ENCODE peak calls at places on chromosome 9, in five cellular contexts. E, Y, B, R and O are unnamed samples.

GRCh38 chr9:85246566-85246965 is 495.2 kb downstream of the AGTPBP1 start:
- DNase-seq in E (no peak), Y (no peak), B (no peak), R (no peak), O (no peak)

GRCh38 chr9:69134412-69134811 is 39.7 kb upstream of the TJP2 start:
- DNase-seq in B (no peak), E (no peak), Y (no peak), R (no peak), O (no peak)

GRCh38 chr9:22156586-22156985 is 147.5 kb upstream of the CDKN2B start:
- DNase-seq in E (no peak), B (no peak), R (no peak), Y (no peak), O (no peak)

GRCh38 chr9:129776938-129777768 is 24.3 kb upstream of the PTGES start:
- DNase-seq in B (peak; percentile 38), E (peak; percentile 97), R (peak; percentile 35), Y (no peak), O (peak; percentile 98)

GRCh38 chr9:13429271-13429670 is 149.8 kb upstream of the MPDZ start:
- DNase-seq in Y (no peak), E (no peak), B (no peak), R (no peak), O (no peak)

GRCh38 chr9:33025572-33026347 is 687 bp downstream of the DNAJA1 start:
- DNase-seq in B (peak; percentile 76), E (peak; percentile 68), Y (peak; percentile 79), R (peak; percentile 79), O (peak; percentile 84)

GRCh38 chr9:89748020-89748670 is 143.3 kb downstream of the GADD45G start:
- DNase-seq in E (no peak), Y (no peak), B (no peak), R (no peak), O (no peak)

GRCh38 chr9:79176298-79176697 is 395.5 kb upstream of the TLE4 start:
- DNase-seq in R (no peak), Y (no peak), E (no peak), B (no peak), O (no peak)

GRCh38 chr9:2623046-2623865 is 1.7 kb downstream of the VLDLR start:
- DNase-seq in B (no peak), R (no peak), Y (no peak), E (no peak), O (peak; percentile 89)

GRCh38 chr9:98980291-98980690 is 36.6 kb downstream of the COL15A1 start:
- DNase-seq in B (no peak), R (no peak), Y (no peak), E (no peak), O (no peak)

GRCh38 chr9:98978231-98978681 is 34.5 kb downstream of the COL15A1 start:
- DNase-seq in Y (no peak), B (no peak), E (no peak), R (no peak), O (no peak)

GRCh38 chr9:98985596-98985995 is 41.9 kb downstream of the COL15A1 start:
- DNase-seq in Y (no peak), B (no peak), E (no peak), R (no peak), O (peak; percentile 40)

GRCh38 chr9:98986866-98987653 is 43.4 kb downstream of the COL15A1 start:
- DNase-seq in B (no peak), R (no peak), E (no peak), Y (no peak), O (peak; percentile 75)

DNA sequence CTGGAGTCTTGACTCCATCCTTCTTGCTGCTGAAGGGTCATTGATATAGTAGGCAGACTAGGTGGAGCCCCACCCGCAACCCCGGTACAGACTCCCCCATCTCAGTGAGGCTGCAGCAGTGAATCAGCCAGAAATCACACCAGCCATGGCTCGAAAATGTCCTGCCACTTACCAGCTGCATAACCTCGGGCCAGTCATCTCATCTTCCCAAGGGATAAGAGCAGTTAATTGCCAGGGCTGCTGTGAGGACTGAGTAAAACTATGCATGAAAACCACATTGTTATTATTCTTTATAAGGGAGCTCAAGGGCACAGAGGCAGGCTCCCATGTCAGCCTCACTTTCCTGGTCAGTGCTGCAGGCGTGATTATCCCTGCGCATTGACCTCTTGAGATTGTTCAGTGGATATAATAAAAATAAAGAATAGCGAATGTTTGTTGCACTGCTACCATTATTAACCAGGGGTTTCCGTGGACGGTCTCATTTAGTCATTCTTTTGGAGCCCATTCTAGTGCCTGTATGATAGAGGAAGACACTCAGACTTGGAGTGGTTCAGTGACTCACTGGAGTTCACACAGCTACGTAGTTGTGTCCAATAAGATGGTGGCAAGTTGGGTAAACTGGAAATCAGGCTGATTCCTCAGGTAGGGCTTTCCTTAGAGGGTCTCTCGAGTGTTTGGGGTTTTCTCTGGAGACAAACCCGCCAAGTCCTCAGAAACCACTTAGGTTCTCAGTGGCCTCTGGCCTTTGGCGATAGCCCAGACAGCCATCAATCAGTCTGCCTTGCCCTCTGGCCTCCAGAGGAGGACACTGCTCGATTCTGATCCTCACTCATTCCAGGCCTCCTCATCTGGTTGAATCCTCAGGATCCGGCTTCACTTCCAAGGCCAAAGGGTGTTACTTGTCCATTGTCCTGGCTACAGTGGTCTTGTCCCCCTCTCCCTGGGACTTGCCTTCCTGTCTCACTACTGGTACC is 39.9 kb downstream of the COL15A1 start:
- DNase-seq in Y (no peak), E (no peak), R (no peak), B (no peak), O (peak; percentile 64)
- H3K4me3 ChIP-seq in Y (no peak overlapping the region), E (no peak overlapping the region), R (no peak overlapping the region), B (no peak overlapping the region), O (no peak overlapping the region)

DNA sequence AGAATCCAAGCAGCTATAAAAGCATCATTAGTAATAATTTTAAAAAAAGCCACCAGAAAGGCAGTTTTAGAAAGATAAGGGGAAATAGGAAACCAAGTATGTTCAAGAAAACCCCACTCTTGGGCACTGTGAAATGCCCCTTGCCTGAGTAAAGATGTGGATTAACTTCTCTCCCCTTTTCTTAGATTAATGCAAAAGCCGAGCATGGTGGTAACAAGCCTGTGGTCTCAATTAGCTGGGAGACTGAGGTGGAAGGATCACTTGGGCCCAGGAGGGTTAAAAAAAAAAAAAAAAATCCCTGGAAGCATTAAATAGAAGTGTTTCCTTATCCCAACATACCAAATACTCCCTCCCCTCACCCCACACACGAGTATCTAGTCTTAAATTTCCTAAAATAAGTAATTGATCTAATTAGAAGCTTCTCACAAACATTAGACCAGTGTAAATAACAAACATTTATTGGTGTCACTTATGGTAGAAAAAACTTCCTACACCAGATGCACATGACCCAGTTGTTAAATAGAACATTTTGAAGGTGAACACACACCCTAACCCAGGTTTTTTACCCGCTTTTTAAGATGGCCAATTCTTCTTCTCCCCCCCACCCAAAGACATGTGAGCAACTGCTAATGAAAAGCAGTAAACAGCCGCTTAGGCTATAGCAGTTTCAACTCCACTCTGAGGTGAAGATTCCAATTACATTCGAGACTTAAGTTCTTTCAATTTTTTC is 5.2 kb downstream of the HSPA5 start:
- DNase-seq in B (no peak), R (no peak), Y (no peak), E (no peak), O (no peak)
- H3K27ac ChIP-seq in B (no peak overlapping the region), R (no peak overlapping the region), Y (no peak overlapping the region), E (no peak overlapping the region), O (no peak overlapping the region)

GRCh38 chr9:136570191-136570845 is 24.5 kb upstream of the NOTCH1 start:
- DNase-seq in R (no peak), E (no peak), Y (no peak), B (no peak), O (no peak)

GRCh38 chr9:136566899-136567298 is 21.1 kb upstream of the NOTCH1 start:
- DNase-seq in Y (no peak), E (no peak), B (no peak), R (no peak), O (no peak)

GRCh38 chr9:136569526-136570148 is 23.8 kb upstream of the NOTCH1 start:
- DNase-seq in R (no peak), Y (no peak), E (no peak), B (no peak), O (no peak)

GRCh38 chr9:136567651-136568287 is 21.9 kb upstream of the NOTCH1 start:
- DNase-seq in R (no peak), Y (no peak), E (peak; percentile 67), B (no peak), O (peak; percentile 94)

DNA sequence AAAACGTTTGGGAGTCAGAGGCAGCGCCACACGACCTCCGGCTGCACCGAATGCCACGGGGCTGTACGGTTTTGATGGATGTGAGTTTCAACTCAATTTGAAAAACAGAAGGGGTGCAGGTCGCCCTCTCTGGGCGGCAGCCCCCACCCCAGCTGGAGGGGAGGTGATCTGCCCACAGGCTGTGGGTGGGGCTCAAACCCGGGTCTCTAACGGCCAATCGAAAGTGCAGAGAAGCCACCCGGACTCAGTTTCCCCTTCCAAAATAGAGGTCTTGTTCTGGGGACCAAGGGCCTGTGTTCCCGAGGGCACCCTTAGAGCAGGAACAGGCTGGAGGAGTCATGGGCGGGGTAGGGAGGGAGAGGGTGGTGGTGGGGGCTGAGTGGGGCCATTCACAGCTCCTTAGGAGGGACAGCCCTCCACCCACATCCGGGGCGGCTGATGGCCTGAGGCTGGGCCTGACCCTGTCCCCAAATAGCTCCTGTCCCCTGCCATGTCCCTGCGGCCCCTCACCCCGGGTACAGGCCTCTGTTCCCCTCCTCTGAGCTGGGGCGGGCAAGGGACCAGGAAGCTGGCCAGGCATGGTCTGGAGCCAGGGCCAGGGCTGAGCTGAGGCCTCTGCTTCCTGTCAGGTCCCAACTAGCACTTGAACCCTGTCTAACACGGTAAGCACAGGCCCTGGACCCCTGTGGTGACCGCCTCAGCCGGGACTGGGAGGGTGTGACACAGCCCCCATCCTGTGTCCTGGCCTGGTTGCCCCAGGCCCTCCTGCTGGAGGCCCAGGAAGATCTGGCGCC is 22.6 kb upstream of the NOTCH1 start:
- DNase-seq in Y (no peak), E (no peak), B (no peak), R (no peak), O (no peak)
- H3K4me1 ChIP-seq in Y (no peaks in the 10 kb centered on the region), E (peaks cover 85% of the 10 kb centered on the region), B (peaks cover 6% of the 10 kb centered on the region), R (no peaks in the 10 kb centered on the region), O (no peaks in the 10 kb centered on the region)

GRCh38 chr9:137454145-137454505 is 5.0 kb downstream of the NSMF start:
- DNase-seq in B (no peak), Y (peak; percentile 44), R (no peak), E (peak; percentile 70), O (peak; percentile 87)

GRCh38 chr9:137453643-137454081 is 5.5 kb downstream of the NSMF start:
- DNase-seq in B (peak; percentile 48), E (peak; percentile 82), Y (peak; percentile 58), R (peak; percentile 46), O (peak; percentile 91)

GRCh38 chr9:137454506-137455360 is 4.4 kb downstream of the NSMF start:
- DNase-seq in E (no peak), R (no peak), Y (no peak), B (no peak), O (peak; percentile 79)

GRCh38 chr9:137451976-137452760 is 7.0 kb downstream of the NSMF start:
- DNase-seq in Y (no peak), E (no peak), R (no peak), B (no peak), O (peak; percentile 51)

DNA sequence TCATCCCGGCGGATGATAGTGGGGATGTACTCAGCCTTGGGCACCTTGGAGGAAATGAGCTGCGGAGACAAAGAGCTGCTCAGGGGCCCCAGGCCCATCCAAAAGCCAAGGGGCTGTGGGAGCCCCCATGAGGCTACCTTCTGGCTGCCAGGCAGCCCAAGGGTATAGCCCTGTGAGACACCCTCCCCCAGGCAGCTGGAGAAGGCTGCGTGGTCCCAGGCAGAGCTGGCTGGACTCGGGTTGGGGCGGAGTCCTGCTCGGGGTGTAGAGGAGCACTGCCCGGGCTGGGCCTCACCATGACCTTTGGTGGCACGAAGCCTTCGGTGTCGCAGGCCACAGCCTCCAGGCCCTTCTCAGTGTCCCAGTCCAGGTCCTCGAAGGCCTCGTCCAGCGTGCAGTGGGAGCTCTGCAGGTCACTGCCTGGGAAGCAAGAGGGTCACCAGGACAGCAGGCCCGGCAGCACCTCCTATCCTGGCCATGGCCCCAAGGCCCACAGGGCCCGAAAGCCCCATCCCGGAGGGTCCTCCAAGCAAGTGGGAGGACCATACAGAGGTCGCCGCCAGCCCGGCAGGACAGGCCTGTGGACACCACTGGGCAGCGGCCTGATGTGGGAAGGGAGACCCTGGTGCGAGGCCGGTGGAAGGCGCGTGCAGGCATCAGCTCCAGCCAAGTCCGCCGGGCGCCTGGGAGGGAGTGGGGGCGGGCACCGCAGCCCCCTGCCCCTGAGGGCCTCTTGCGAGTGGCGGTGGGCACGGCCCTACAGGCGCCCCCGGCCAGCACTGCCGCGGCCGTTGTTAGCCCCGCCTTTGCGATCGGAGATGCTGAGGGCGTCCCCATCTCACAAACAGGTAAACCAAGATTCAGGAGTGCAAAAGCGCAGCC is 6.1 kb downstream of the NSMF start:
- DNase-seq in E (no peak), Y (no peak), R (no peak), B (no peak), O (peak; percentile 68)
- H3K4me3 ChIP-seq in E (no peak overlapping the region), Y (no peak overlapping the region), R (no peak overlapping the region), B (no peak overlapping the region), O (no peak overlapping the region)